ENCODE peak calls at places on chromosomes 4 and X, in four cellular contexts. E, T, I and S are unnamed samples.

GRCh38 chr4:137609693-137610450 is 77.6 kb upstream of the PCDH18 start:
- DNase-seq in E (no peak), T (no peak), I (no peak), S (no peak)

GRCh38 chr4:77777135-77777777 is 41.9 kb downstream of the CNOT6L start:
- DNase-seq in T (no peak), E (no peak), I (no peak), S (no peak)

GRCh38 chr4:8044699-8045098 is 105.0 kb upstream of the AFAP1 start:
- DNase-seq in I (no peak), E (no peak), T (no peak), S (no peak)

GRCh38 chr4:145177906-145178538 is 2.4 kb downstream of the OTUD4 start:
- DNase-seq in I (no peak), E (no peak), T (no peak), S (peak; percentile 63)

GRCh38 chrX:45774961-45775360 is 574.3 kb upstream of the DIPK2B start:
- DNase-seq in I (no peak), T (peak; percentile 68), E (no peak), S (no peak)

GRCh38 chr4:102008711-102009110 is 218.2 kb downstream of the BANK1 start:
- DNase-seq in T (no peak), E (no peak), I (no peak), S (no peak)

GRCh38 chr4:88147799-88148217 is 10.6 kb downstream of the ABCG2 start:
- DNase-seq in T (no peak), I (no peak), E (no peak), S (no peak)

GRCh38 chr4:91256043-91256442 is 1047.7 kb upstream of the GRID2 start:
- DNase-seq in E (no peak), T (no peak), I (no peak), S (no peak)

GRCh38 chrX:115233497-115234219 is at the start of gene LRCH2:
- DNase-seq in E (no peak), T (peak; percentile 69), I (no peak), S (no peak)

GRCh38 chrX:66602381-66602938 is 36.4 kb downstream of the EDA2R start:
- DNase-seq in I (no peak), T (no peak), E (no peak), S (no peak)
- TF ChIP-seq CTCF in I (no peak), T (no peak), E (no peak), S (no peak)

GRCh38 chr4:154456889-154457288 is 34.7 kb downstream of the DCHS2 start:
- DNase-seq in I (no peak), E (no peak), T (no peak), S (no peak)

GRCh38 chr4:154456240-154456639 is 35.4 kb downstream of the DCHS2 start:
- DNase-seq in T (no peak), E (no peak), I (no peak), S (no peak)

GRCh38 chr4:154450971-154451370 is 40.6 kb downstream of the DCHS2 start:
- DNase-seq in I (no peak), E (no peak), T (no peak), S (no peak)
- TF ChIP-seq CTCF in I (no peak), E (no peak), T (no peak), S (no peak)

DNA sequence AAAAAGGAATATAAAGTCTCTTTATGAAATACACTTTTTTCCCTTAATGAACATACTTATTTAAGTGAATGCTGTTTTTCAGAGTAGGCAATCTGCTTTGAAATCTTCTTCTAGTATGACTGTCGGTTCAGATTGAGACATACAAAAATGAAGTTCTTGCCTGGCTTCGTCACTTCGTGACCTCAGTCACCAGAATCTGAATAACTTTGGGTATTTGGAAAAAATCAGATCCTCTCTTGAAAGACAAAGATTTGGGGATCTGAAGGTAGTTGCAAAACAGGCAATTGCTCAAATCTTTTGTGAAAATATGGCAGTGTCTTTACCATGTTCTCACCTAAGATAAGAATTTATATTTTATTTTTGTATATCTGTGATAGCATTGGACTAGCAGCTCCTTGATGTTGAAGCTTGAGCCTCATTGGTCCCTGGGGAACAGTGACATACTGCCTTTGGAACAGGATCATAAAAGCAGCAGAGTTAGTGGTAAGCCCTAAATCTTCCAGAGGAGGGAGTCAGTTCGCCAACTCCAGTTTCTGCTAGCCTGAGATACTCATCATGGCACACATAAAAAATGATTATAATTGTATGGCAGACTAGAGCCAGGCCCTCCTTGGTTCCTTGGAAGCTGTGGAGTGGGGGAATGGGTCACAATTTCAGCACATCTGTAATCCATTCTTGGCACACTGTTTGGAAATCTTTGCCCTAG is 4.9 kb downstream of the ARFIP1 start:
- DNase-seq in I (no peak), E (no peak), T (no peak), S (no peak)
- TF ChIP-seq CTCF in I (no peak), E (no peak), T (no peak), S (no peak)

DNA sequence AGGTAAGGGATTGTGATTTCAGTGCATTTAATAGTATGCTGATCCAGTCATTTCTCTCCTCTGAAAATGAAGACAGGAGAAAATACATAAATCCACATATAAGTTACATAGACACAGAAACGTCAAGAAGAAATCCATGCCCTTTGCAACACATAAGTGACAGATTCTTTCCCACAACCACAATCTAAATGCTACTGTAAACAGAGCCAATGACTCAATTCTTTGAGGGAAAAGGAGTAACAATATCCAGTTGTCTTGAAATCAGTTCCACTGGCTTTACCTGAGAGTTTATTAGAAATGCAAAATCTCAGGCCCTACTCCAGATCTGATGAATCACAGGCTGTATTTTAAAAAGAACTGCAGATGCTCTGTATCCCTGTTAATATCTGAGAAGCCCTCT is 66.4 kb downstream of the ARAP2 start:
- DNase-seq in I (no peak), E (no peak), T (no peak), S (no peak)
- TF ChIP-seq CTCF in I (no peak), E (no peak), T (no peak), S (no peak)

DNA sequence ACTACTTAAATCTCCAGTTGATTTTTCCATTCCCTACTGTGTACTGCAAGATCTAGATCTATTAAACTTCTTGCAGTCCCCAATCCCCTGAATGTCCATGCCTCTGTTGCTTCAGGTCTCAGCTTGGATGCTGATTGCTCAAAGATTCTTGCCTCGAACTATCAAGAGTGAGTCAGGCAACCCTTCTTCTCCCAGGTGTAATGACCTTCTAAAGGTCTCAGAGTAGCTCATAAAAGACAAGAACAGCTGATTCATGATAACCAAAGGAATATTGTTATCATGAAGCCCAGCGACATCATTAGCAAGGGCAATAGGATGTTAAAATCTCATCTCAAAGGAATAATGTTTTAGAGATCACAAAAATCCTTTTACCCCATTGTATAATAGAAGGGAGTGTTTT is 6.8 kb upstream of the FABP2 start:
- DNase-seq in T (no peak), E (no peak), I (no peak), S (no peak)
- TF ChIP-seq CTCF in T (no peak), E (no peak), I (no peak), S (no peak)